ENCODE peak calls at places on chromosomes 5 and 9, in seven cellular contexts. T, Q, P, E, M, U and C are unnamed samples.

GRCh38 chr9:35910613-35911488 is 1.6 kb downstream of the SPAAR start:
- DNase-seq in T (peak), Q (peak), P (no peak), E (peak), M (peak), U (no peak), C (peak)

GRCh38 chr9:14221558-14221957 is 92.4 kb downstream of the NFIB start:
- DNase-seq in T (peak), Q (peak), P (no peak), E (no peak), M (no peak), U (no peak), C (no peak)

GRCh38 chr5:95808686-95809413 is 13.7 kb downstream of the GLRX start:
- DNase-seq in T (peak), Q (no peak), P (peak), E (peak), M (peak), U (peak), C (peak)

GRCh38 chr9:83271665-83272071 is 208.7 kb upstream of the RASEF start:
- DNase-seq in T (no peak), Q (no peak), P (no peak), E (no peak), M (no peak), U (no peak), C (no peak)

GRCh38 chr9:19650292-19650691 is 138.5 kb downstream of the SLC24A2 start:
- DNase-seq in T (no peak), Q (no peak), P (no peak), E (no peak), M (no peak), U (no peak), C (no peak)

GRCh38 chr9:83199240-83199639 is 136.3 kb upstream of the RASEF start:
- DNase-seq in T (peak), Q (peak), P (no peak), E (peak), M (peak), U (no peak), C (no peak)

GRCh38 chr9:2816476-2817141 is 27.3 kb downstream of the PUM3 start:
- DNase-seq in T (peak), Q (peak), P (no peak), E (no peak), M (no peak), U (no peak), C (no peak)

GRCh38 chr9:111957856-111958631 is 61.4 kb downstream of the UGCG start:
- DNase-seq in T (no peak), Q (peak), P (no peak), E (peak), M (no peak), U (no peak), C (no peak)

GRCh38 chr5:74866653-74867162 is 521 bp upstream of the FAM169A start:
- DNase-seq in T (no peak), Q (no peak), P (no peak), E (no peak), M (peak), U (no peak), C (no peak)

GRCh38 chr9:38737246-38737645 is 17.3 kb upstream of the FAM240B start:
- DNase-seq in T (no peak), Q (no peak), P (no peak), E (no peak), M (no peak), U (no peak), C (no peak)

GRCh38 chr5:73273379-73274050 is 100.5 kb downstream of the TMEM174 start:
- DNase-seq in T (no peak), Q (no peak), P (no peak), E (no peak), M (no peak), U (no peak), C (no peak)

GRCh38 chr5:151020304-151021031 is at the start of gene GPX3:
- DNase-seq in T (peak), Q (peak), P (peak), E (peak), M (peak), U (no peak), C (no peak)

GRCh38 chr5:178129296-178129695 is 1.5 kb upstream of the RMND5B start:
- DNase-seq in T (no peak), Q (no peak), P (no peak), E (no peak), M (no peak), U (no peak), C (no peak)

GRCh38 chr5:60688980-60689379 is 11.0 kb downstream of the DEPDC1B start:
- DNase-seq in T (no peak), Q (no peak), P (no peak), E (no peak), M (no peak), U (no peak), C (no peak)

GRCh38 chr5:131139321-131139720 is 25.7 kb downstream of the HINT1 start:
- DNase-seq in T (no peak), Q (no peak), P (no peak), E (no peak), M (no peak), U (no peak), C (no peak)

GRCh38 chr9:28926311-28926710 is 1353.0 kb upstream of the C9orf72 start:
- DNase-seq in T (no peak), Q (no peak), P (no peak), E (no peak), M (no peak), U (no peak), C (no peak)

GRCh38 chr5:8828596-8829321 is 717.1 kb downstream of the SEMA5A start:
- DNase-seq in T (no peak), Q (no peak), P (no peak), E (no peak), M (no peak), U (no peak), C (no peak)

GRCh38 chr5:175627739-175628138 is 30.1 kb upstream of the HRH2 start:
- DNase-seq in T (no peak), Q (no peak), P (no peak), E (no peak), M (no peak), U (no peak), C (no peak)

GRCh38 chr5:81842795-81843377 is 92.0 kb upstream of the SSBP2 start:
- DNase-seq in T (no peak), Q (no peak), P (no peak), E (no peak), M (no peak), U (no peak), C (no peak)

GRCh38 chr9:129500166-129500862 is 120.6 kb downstream of the C9orf50 start:
- DNase-seq in T (no peak), Q (no peak), P (no peak), E (no peak), M (no peak), U (no peak), C (no peak)

GRCh38 chr5:16642896-16643295 is 26.1 kb upstream of the RETREG1 start:
- DNase-seq in T (no peak), Q (no peak), P (no peak), E (no peak), M (no peak), U (no peak), C (no peak)